ENCODE peak calls at places on chromosomes 7 and 10, in five cellular contexts. C is erythroblast; K is hypothalamus; H is choroid plexus epithelial cell; G is effector memory CD4-positive, alpha-beta T cell. W is an unnamed sample.

GRCh38 chr7:33998487-33998886 is 93.1 kb downstream of the BMPER start:
- DNase-seq in C (no peak), H (peak), K (no peak), G (no peak), W (no peak)

GRCh38 chr10:92574545-92575377 is 868 bp upstream of the IDE start:
- DNase-seq in H (peak), K (no peak), G (no peak), C (peak), W (peak)

GRCh38 chr10:35643151-35643975 is 1.3 kb upstream of the FZD8 start:
- DNase-seq in K (peak), C (peak), G (no peak), H (peak), W (no peak)

GRCh38 chr7:154879629-154880028 is 123.3 kb downstream of the PAXIP1 start:
- DNase-seq in K (no peak), H (no peak), G (no peak), C (no peak), W (no peak)

GRCh38 chr10:31148955-31149354 is 117.3 kb upstream of the ZNF438 start:
- DNase-seq in C (no peak), H (peak), G (no peak), K (no peak), W (no peak)

GRCh38 chr10:129495697-129496096 is 28.7 kb downstream of the MGMT start:
- DNase-seq in H (no peak), C (no peak), G (no peak), K (no peak), W (no peak)

GRCh38 chr7:77457779-77458178 is 41.6 kb upstream of the GSAP start:
- DNase-seq in K (no peak), H (no peak), C (no peak), G (no peak), W (no peak)

GRCh38 chr10:89158446-89158845 is 48.7 kb downstream of the CH25H start:
- DNase-seq in K (no peak), C (no peak), H (no peak), G (no peak), W (no peak)